ENCODE peak calls at places on chromosome 7, in seven cellular contexts. One of them, this sample, is unnamed. For H3K9me3, the result is how much of the 10 kb centered on the place peaks cover.

GRCh38 chr7:35700327-35700726 is 5.4 kb upstream of the HERPUD2 start:
- ATAC-seq in GM12878: no peak
- ATAC-seq in HCT116: no peak
- ATAC-seq in HepG2: no peak
- ATAC-seq in upper lobe of left lung: no peak
- ATAC-seq in Panc1: no peak
- ATAC-seq in K562: no peak
- ATAC-seq in this sample: no peak

GRCh38 chr7:101174322-101174854 is 5.7 kb downstream of the NAT16 start:
- ATAC-seq in GM12878: no peak
- ATAC-seq in HCT116: peak
- ATAC-seq in HepG2: no peak
- ATAC-seq in upper lobe of left lung: no peak
- ATAC-seq in Panc1: no peak
- ATAC-seq in K562: peak
- ATAC-seq in this sample: no peak

GRCh38 chr7:139523199-139523941 is at the start of gene CLEC2L:
- ATAC-seq in GM12878: no peak
- ATAC-seq in HCT116: no peak
- ATAC-seq in HepG2: peak
- ATAC-seq in upper lobe of left lung: no peak
- ATAC-seq in Panc1: peak
- ATAC-seq in K562: peak
- ATAC-seq in this sample: peak

GRCh38 chr7:131020759-131021219 is 286.8 kb upstream of the KLF14 start:
- ATAC-seq in GM12878: peak
- ATAC-seq in HCT116: no peak
- ATAC-seq in HepG2: no peak
- ATAC-seq in upper lobe of left lung: no peak
- ATAC-seq in Panc1: no peak
- ATAC-seq in K562: peak
- ATAC-seq in this sample: no peak

GRCh38 chr7:28077616-28078015 is 103.0 kb downstream of the JAZF1 start:
- ATAC-seq in GM12878: no peak
- ATAC-seq in HCT116: no peak
- ATAC-seq in HepG2: no peak
- ATAC-seq in upper lobe of left lung: no peak
- ATAC-seq in Panc1: no peak
- ATAC-seq in K562: no peak
- ATAC-seq in this sample: no peak

GRCh38 chr7:52843436-52843835 is 192.0 kb upstream of the POM121L12 start:
- ATAC-seq in GM12878: no peak
- ATAC-seq in HCT116: no peak
- ATAC-seq in HepG2: no peak
- ATAC-seq in upper lobe of left lung: no peak
- ATAC-seq in Panc1: no peak
- ATAC-seq in K562: no peak
- ATAC-seq in this sample: no peak

GRCh38 chr7:70720191-70720873 is 411.6 kb upstream of the GALNT17 start:
- ATAC-seq in GM12878: peak
- ATAC-seq in HCT116: no peak
- ATAC-seq in HepG2: no peak
- ATAC-seq in upper lobe of left lung: no peak
- ATAC-seq in Panc1: no peak
- ATAC-seq in K562: no peak
- ATAC-seq in this sample: no peak

GRCh38 chr7:84125654-84126053 is 68.9 kb downstream of the SEMA3A start:
- ATAC-seq in GM12878: no peak
- ATAC-seq in HCT116: no peak
- ATAC-seq in HepG2: no peak
- ATAC-seq in upper lobe of left lung: no peak
- ATAC-seq in Panc1: no peak
- ATAC-seq in K562: no peak
- ATAC-seq in this sample: no peak

GRCh38 chr7:142629588-142630260 is 119.5 kb upstream of the PRSS1 start:
- ATAC-seq in GM12878: no peak
- ATAC-seq in HCT116: no peak
- ATAC-seq in HepG2: no peak
- ATAC-seq in upper lobe of left lung: no peak
- ATAC-seq in Panc1: no peak
- ATAC-seq in K562: no peak
- ATAC-seq in this sample: no peak

GRCh38 chr7:151456276-151456675 is 16.3 kb upstream of the CRYGN start:
- ATAC-seq in GM12878: no peak
- ATAC-seq in HCT116: no peak
- ATAC-seq in HepG2: no peak
- ATAC-seq in upper lobe of left lung: no peak
- ATAC-seq in Panc1: no peak
- ATAC-seq in K562: no peak
- ATAC-seq in this sample: no peak

GRCh38 chr7:124811341-124811740 is 45.7 kb upstream of the GPR37 start:
- ATAC-seq in GM12878: peak
- ATAC-seq in HCT116: no peak
- ATAC-seq in HepG2: no peak
- ATAC-seq in upper lobe of left lung: no peak
- ATAC-seq in Panc1: no peak
- ATAC-seq in K562: no peak
- ATAC-seq in this sample: no peak

GRCh38 chr7:44460325-44460724 is 30.1 kb downstream of the NUDCD3 start:
- ATAC-seq in GM12878: peak
- ATAC-seq in HCT116: no peak
- ATAC-seq in HepG2: no peak
- ATAC-seq in upper lobe of left lung: no peak
- ATAC-seq in Panc1: no peak
- ATAC-seq in K562: no peak
- ATAC-seq in this sample: no peak

GRCh38 chr7:47465191-47465590 is 116.7 kb downstream of the TNS3 start:
- ATAC-seq in GM12878: no peak
- ATAC-seq in HCT116: no peak
- ATAC-seq in HepG2: no peak
- ATAC-seq in upper lobe of left lung: no peak
- ATAC-seq in Panc1: no peak
- ATAC-seq in K562: no peak
- ATAC-seq in this sample: no peak

GRCh38 chr7:95330194-95331003 is 6.1 kb upstream of the PON1 start:
- ATAC-seq in GM12878: peak
- ATAC-seq in HCT116: no peak
- ATAC-seq in HepG2: no peak
- ATAC-seq in upper lobe of left lung: no peak
- ATAC-seq in Panc1: no peak
- ATAC-seq in K562: no peak
- ATAC-seq in this sample: no peak

GRCh38 chr7:155188357-155188756 is 109.3 kb upstream of the INSIG1 start:
- ATAC-seq in GM12878: peak
- ATAC-seq in HCT116: no peak
- ATAC-seq in HepG2: no peak
- ATAC-seq in upper lobe of left lung: no peak
- ATAC-seq in Panc1: no peak
- ATAC-seq in K562: no peak
- ATAC-seq in this sample: no peak

GRCh38 chr7:90210925-90211324 is 615 bp upstream of the STEAP2 start:
- ATAC-seq in GM12878: peak
- ATAC-seq in HCT116: peak
- ATAC-seq in HepG2: peak
- ATAC-seq in upper lobe of left lung: no peak
- ATAC-seq in Panc1: no peak
- ATAC-seq in K562: no peak
- ATAC-seq in this sample: no peak

GRCh38 chr7:140156460-140157080 is 20.2 kb downstream of the KDM7A start:
- ATAC-seq in GM12878: no peak
- ATAC-seq in HCT116: no peak
- ATAC-seq in HepG2: no peak
- ATAC-seq in upper lobe of left lung: no peak
- ATAC-seq in Panc1: no peak
- ATAC-seq in K562: peak
- ATAC-seq in this sample: no peak

GRCh38 chr7:3011211-3011852 is 32.3 kb downstream of the CARD11 start:
- ATAC-seq in GM12878: no peak
- ATAC-seq in HCT116: no peak
- ATAC-seq in HepG2: no peak
- ATAC-seq in upper lobe of left lung: no peak
- ATAC-seq in Panc1: no peak
- ATAC-seq in K562: no peak
- ATAC-seq in this sample: no peak

GRCh38 chr7:117672433-117672832 is 192.6 kb downstream of the CFTR start:
- ATAC-seq in GM12878: no peak
- ATAC-seq in HCT116: no peak
- ATAC-seq in HepG2: no peak
- ATAC-seq in upper lobe of left lung: no peak
- ATAC-seq in Panc1: no peak
- ATAC-seq in K562: no peak
- ATAC-seq in this sample: no peak

GRCh38 chr7:80641548-80641947 is 3.1 kb downstream of the CD36 start:
- ATAC-seq in GM12878: no peak
- ATAC-seq in HCT116: no peak
- ATAC-seq in HepG2: no peak
- ATAC-seq in upper lobe of left lung: no peak
- ATAC-seq in Panc1: no peak
- ATAC-seq in K562: no peak
- ATAC-seq in this sample: no peak

GRCh38 chr7:37550426-37550825 is 101.8 kb upstream of the ELMO1 start:
- ATAC-seq in GM12878: no peak
- ATAC-seq in HCT116: no peak
- ATAC-seq in HepG2: no peak
- ATAC-seq in upper lobe of left lung: no peak
- ATAC-seq in Panc1: no peak
- ATAC-seq in K562: no peak
- ATAC-seq in this sample: no peak

GRCh38 chr7:2100278-2101205 is 132.2 kb downstream of the MAD1L1 start:
- ATAC-seq in GM12878: peak
- ATAC-seq in HCT116: no peak
- ATAC-seq in HepG2: peak
- ATAC-seq in upper lobe of left lung: no peak
- ATAC-seq in Panc1: no peak
- ATAC-seq in K562: no peak
- ATAC-seq in this sample: no peak

DNA sequence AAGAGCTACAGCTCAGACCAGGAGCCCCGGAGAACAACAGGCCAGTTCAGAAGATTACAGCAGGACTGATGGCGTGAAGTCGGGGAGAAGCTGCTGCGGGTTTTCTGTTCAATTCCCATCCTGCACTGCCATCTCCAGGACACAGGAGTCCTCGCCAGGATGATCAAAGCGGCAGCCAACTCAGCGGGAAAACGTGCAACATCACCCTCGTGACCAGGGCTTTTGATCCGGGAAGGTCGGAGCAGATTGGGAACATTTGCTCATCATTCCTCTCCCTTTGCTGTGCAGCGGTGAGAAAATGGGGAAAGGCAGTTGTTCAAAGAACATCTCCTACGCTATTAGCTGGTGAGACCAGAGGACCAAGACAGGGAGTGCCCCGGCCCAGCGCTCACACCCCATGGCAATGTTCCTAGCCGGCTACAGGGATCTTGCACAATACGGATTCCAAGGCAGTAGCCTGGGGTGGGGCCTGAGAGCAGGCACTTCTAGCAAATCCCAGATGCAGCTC is 50.4 kb upstream of the FOXK1 start:
- ATAC-seq in GM12878: no peak
- ATAC-seq in HCT116: peak
- ATAC-seq in HepG2: peak
- ATAC-seq in upper lobe of left lung: peak
- ATAC-seq in Panc1: peak
- ATAC-seq in K562: peak
- ATAC-seq in this sample: peak
- TF ChIP-seq POLR2AphosphoS5 in GM12878: no peak
- TF ChIP-seq POLR2AphosphoS5 in HCT116: no peak
- TF ChIP-seq POLR2AphosphoS5 in HepG2: no peak
- TF ChIP-seq POLR2AphosphoS5 in upper lobe of left lung: peak
- TF ChIP-seq POLR2AphosphoS5 in Panc1: no peak
- TF ChIP-seq POLR2AphosphoS5 in K562: no peak
- TF ChIP-seq POLR2AphosphoS5 in this sample: peak

DNA sequence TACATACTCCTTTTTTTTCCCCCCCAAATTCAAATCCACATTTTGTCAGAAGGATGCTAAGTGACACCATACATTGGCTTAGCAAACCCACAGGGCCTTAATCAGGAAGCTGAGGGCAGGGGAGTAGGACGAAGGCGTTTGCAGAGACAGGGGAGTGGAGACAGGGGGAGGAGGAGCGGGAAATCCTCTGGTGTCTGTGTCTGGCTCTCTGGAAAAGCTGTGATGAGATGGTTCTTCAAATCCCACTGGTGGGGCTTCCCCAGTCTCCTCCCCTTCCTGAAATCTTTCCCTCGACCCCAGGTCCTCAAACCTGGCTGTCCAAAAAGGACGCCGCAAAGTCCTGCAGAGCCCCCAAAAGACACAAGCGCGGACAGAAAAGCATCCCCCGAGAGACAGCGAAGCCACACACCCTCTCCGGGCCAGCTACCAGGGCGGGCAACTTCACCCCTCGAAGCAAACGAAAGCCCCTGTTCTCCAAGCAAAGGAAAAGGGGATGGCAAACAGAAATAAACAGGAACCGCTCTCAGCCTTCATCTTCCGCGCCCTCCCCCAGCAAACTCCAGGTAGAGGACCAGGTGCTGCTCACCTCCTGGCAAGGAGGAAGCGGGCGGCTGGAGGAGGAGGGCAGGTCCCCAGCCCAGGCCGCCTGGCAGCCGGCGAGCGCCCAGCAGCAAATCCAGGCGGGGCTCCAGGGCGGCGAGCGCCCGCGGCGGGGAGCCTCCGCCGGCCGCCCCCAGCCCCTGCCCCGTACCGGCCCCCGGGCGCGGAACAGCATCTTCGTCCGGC is 522 bp downstream of the ELAPOR2 start:
- ATAC-seq in GM12878: peak
- ATAC-seq in HCT116: peak
- ATAC-seq in HepG2: peak
- ATAC-seq in upper lobe of left lung: peak
- ATAC-seq in Panc1: peak
- ATAC-seq in K562: peak
- ATAC-seq in this sample: peak
- H3K4me3 ChIP-seq in GM12878: peak
- H3K4me3 ChIP-seq in HCT116: peak
- H3K4me3 ChIP-seq in HepG2: peak
- H3K4me3 ChIP-seq in upper lobe of left lung: peak
- H3K4me3 ChIP-seq in Panc1: peak
- H3K4me3 ChIP-seq in K562: peak
- H3K4me3 ChIP-seq in this sample: peak

DNA sequence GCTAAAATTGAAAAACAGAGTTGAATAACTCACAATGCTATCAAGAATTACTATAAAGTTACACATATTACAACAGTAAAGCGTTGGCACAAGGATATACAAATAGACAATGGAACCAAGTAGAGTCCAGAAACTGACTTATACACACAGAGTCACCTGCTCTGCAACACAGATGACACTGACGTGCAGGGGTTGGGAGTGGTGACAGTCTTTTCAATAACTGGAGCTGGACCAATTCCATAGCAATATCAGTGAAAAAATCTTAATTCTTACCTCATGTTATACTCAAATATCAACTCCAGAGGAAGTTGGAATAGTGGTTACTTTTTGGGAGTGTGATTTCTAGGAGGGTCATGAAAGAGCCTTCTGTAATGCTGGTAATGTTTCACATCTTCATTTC is 62.5 kb upstream of the NPY start:
- ATAC-seq in GM12878: no peak
- ATAC-seq in HCT116: no peak
- ATAC-seq in HepG2: no peak
- ATAC-seq in upper lobe of left lung: no peak
- ATAC-seq in Panc1: no peak
- ATAC-seq in K562: no peak
- ATAC-seq in this sample: no peak
- H3K9me3 ChIP-seq in GM12878: under half
- H3K9me3 ChIP-seq in HCT116: under half
- H3K9me3 ChIP-seq in HepG2: under half
- H3K9me3 ChIP-seq in upper lobe of left lung: under half
- H3K9me3 ChIP-seq in Panc1: under half
- H3K9me3 ChIP-seq in K562: under half
- H3K9me3 ChIP-seq in this sample: under half

GRCh38 chr7:50330701-50331100 is 26.2 kb downstream of the IKZF1 start:
- ATAC-seq in GM12878: peak
- ATAC-seq in HCT116: no peak
- ATAC-seq in HepG2: no peak
- ATAC-seq in upper lobe of left lung: no peak
- ATAC-seq in Panc1: no peak
- ATAC-seq in K562: no peak
- ATAC-seq in this sample: no peak
- TF ChIP-seq POLR2AphosphoS5 in GM12878: no peak
- TF ChIP-seq POLR2AphosphoS5 in HCT116: no peak
- TF ChIP-seq POLR2AphosphoS5 in HepG2: no peak
- TF ChIP-seq POLR2AphosphoS5 in upper lobe of left lung: no peak
- TF ChIP-seq POLR2AphosphoS5 in Panc1: no peak
- TF ChIP-seq POLR2AphosphoS5 in K562: no peak
- TF ChIP-seq POLR2AphosphoS5 in this sample: no peak

This sample was measured in gastroesophageal sphincter.